ENCODE peak calls at places on chromosomes 6 and 20, in seven cellular contexts. W is naive B cell; R is renal cortical epithelial cell; H is stimulated activated CD8-positive, alpha-beta memory T cell treated with anti-CD3 and anti-CD28 coated beads, Interleukin-7, amount 100 ng/mL, for 1 hour; V is CD8-positive, alpha-beta T cell; C is activated CD4-positive, alpha-beta T cell treated with anti-CD3 and anti-CD28 coated beads for 1 hour; D is endothelial cell. U is an unnamed sample.

GRCh38 chr6:122718616-122719015 is 60.9 kb upstream of the FABP7 start:
- DNase-seq in W (no peak), R (no peak), H (no peak), V (no peak), C (no peak), D (no peak), U (no peak)

GRCh38 chr20:63230800-63231268 is 4.9 kb upstream of the BIRC7 start:
- DNase-seq in W (no peak), R (peak; percentile 46), H (no peak), V (no peak), C (no peak), D (peak; percentile 71), U (peak; percentile 48)

GRCh38 chr6:162409986-162410715 is 317.4 kb downstream of the PRKN start:
- DNase-seq in W (no peak), R (no peak), H (no peak), V (no peak), C (no peak), D (no peak), U (no peak)

GRCh38 chr6:41892921-41893564 is 2.1 kb downstream of the USP49 start:
- DNase-seq in W (no peak), R (no peak), H (no peak), V (no peak), C (no peak), D (no peak), U (no peak)

GRCh38 chr20:32528291-32528891 is 56.7 kb downstream of the NOL4L start:
- DNase-seq in W (no peak), R (no peak), H (no peak), V (no peak), C (no peak), D (no peak), U (no peak)

GRCh38 chr6:112929661-112930060 is 582.5 kb downstream of the RFPL4B start:
- DNase-seq in W (no peak), R (no peak), H (no peak), V (no peak), C (no peak), D (no peak), U (no peak)

GRCh38 chr6:104700371-104701185 is 159.1 kb downstream of the HACE1 start:
- DNase-seq in W (no peak), R (peak; percentile 97), H (no peak), V (no peak), C (no peak), D (no peak), U (no peak)

GRCh38 chr6:84522135-84522535 is 242.3 kb downstream of the TBX18 start:
- DNase-seq in W (no peak), R (peak; percentile 94), H (no peak), V (no peak), C (no peak), D (no peak), U (no peak)

GRCh38 chr6:53771780-53772624 is 22.8 kb upstream of the LRRC1 start:
- DNase-seq in W (no peak), R (no peak), H (no peak), V (no peak), C (no peak), D (no peak), U (no peak)

GRCh38 chr6:13539572-13539971 is 34.8 kb upstream of the SIRT5 start:
- DNase-seq in W (peak; percentile 42), R (no peak), H (no peak), V (no peak), C (no peak), D (no peak), U (no peak)

GRCh38 chr20:34709836-34710567 is 5.9 kb downstream of the TP53INP2 start:
- DNase-seq in W (peak; percentile 83), R (peak; percentile 35), H (peak; percentile 21), V (peak; percentile 59), C (peak; percentile 51), D (peak; percentile 40), U (peak; percentile 49)

GRCh38 chr6:3176562-3177355 is 19.4 kb upstream of the TUBB2A start:
- DNase-seq in W (no peak), R (peak; percentile 68), H (no peak), V (no peak), C (no peak), D (no peak), U (peak; percentile 81)

GRCh38 chr20:36102809-36103596 is 51.5 kb upstream of the EPB41L1 start:
- DNase-seq in W (no peak), R (peak; percentile 57), H (no peak), V (no peak), C (no peak), D (no peak), U (no peak)

GRCh38 chr20:58718729-58719128 is 26.1 kb downstream of the NPEPL1 start:
- DNase-seq in W (no peak), R (no peak), H (no peak), V (no peak), C (peak; percentile 2), D (no peak), U (no peak)

GRCh38 chr6:2275892-2276242 is 30.5 kb upstream of the GMDS start:
- DNase-seq in W (no peak), R (no peak), H (no peak), V (no peak), C (no peak), D (no peak), U (no peak)